ENCODE peak calls at places on chromosome 1, in seven cellular contexts. W is heart left ventricle; C is NCI-H1092 treated with DMSO at 0.1 percent for 48 hours; F is activated T-helper 1 cell treated with anti-CD3 and anti-CD28 coated beads, Interleukin-2, amount 50 U/mL, for 16 hours; K is ELR; N is tibial artery; E is T-helper 1 cell. G is an unnamed sample.

GRCh38 chr1:229834230-229834629 is 208.2 kb downstream of the URB2 start:
- DNase-seq in W (no peak), K (no peak), F (no peak), N (no peak), E (no peak), C (no peak), G (no peak)

GRCh38 chr1:34874581-34874980 is 15.0 kb upstream of the SMIM12 start:
- DNase-seq in E (no peak), F (no peak), N (no peak), C (no peak), W (no peak), K (no peak), G (no peak)

GRCh38 chr1:8815582-8816285 is 1.7 kb downstream of the RERE start:
- DNase-seq in W (no peak), K (peak), N (no peak), C (peak), F (no peak), E (no peak), G (no peak)

GRCh38 chr1:6870086-6870485 is 84.8 kb downstream of the CAMTA1 start:
- DNase-seq in E (no peak), C (no peak), N (no peak), F (no peak), W (no peak), K (peak), G (no peak)

GRCh38 chr1:89929467-89930063 is 65.3 kb upstream of the ZNF326 start:
- DNase-seq in K (no peak), C (no peak), W (no peak), N (no peak), F (no peak), E (no peak), G (no peak)

GRCh38 chr1:3467096-3468036 is 12.9 kb downstream of the ARHGEF16 start:
- DNase-seq in E (no peak), F (no peak), N (no peak), W (peak), K (no peak), C (no peak), G (no peak)

GRCh38 chr1:109847251-109847650 is 63.4 kb upstream of the CSF1 start:
- DNase-seq in W (no peak), K (no peak), E (no peak), F (no peak), N (no peak), C (no peak), G (no peak)

GRCh38 chr1:17527036-17527914 is 12.2 kb upstream of the ARHGEF10L start:
- DNase-seq in F (no peak), N (no peak), C (no peak), K (no peak), W (no peak), E (no peak), G (no peak)

GRCh38 chr1:56709269-56709880 is 64.3 kb downstream of the PRKAA2 start:
- DNase-seq in W (no peak), K (peak), C (peak), F (no peak), E (peak), N (no peak), G (no peak)

GRCh38 chr1:195188821-195189220 is 1419.4 kb downstream of the KCNT2 start:
- DNase-seq in E (no peak), W (no peak), K (peak), F (no peak), C (no peak), N (no peak), G (no peak)

GRCh38 chr1:235954306-235955283 is 87.9 kb upstream of the LYST start:
- DNase-seq in E (peak), F (no peak), W (no peak), C (no peak), N (peak), K (peak), G (peak)

GRCh38 chr1:59144959-59145358 is 151.9 kb upstream of the FGGY start:
- DNase-seq in E (no peak), W (no peak), N (no peak), F (no peak), C (no peak), K (no peak), G (no peak)

GRCh38 chr1:51506537-51506936 is 12.5 kb downstream of the EPS15 start:
- DNase-seq in W (no peak), C (no peak), F (no peak), K (peak), E (no peak), N (no peak), G (no peak)

GRCh38 chr1:158019177-158019868 is 25.9 kb downstream of the KIRREL1 start:
- DNase-seq in W (peak), C (no peak), N (peak), F (no peak), K (peak), E (no peak), G (no peak)

GRCh38 chr1:35433714-35434113 is 123.5 kb downstream of the KIAA0319L start:
- DNase-seq in E (no peak), C (no peak), K (no peak), N (no peak), F (no peak), W (no peak), G (no peak)

GRCh38 chr1:173867141-173867752 is 542 bp downstream of the GAS5 start:
- DNase-seq in K (no peak), C (no peak), F (peak), N (no peak), W (no peak), E (no peak), G (no peak)

GRCh38 chr1:24489674-24490073 is 13.0 kb upstream of the RCAN3 start:
- DNase-seq in F (no peak), W (no peak), E (no peak), K (no peak), C (no peak), N (no peak), G (no peak)

GRCh38 chr1:39761016-39761415 is 10.1 kb downstream of the OXCT2 start:
- DNase-seq in K (no peak), C (no peak), N (no peak), E (no peak), W (no peak), F (no peak), G (no peak)

GRCh38 chr1:156805766-156806511 is 10.7 kb downstream of the SH2D2A start:
- DNase-seq in W (peak), E (no peak), K (no peak), C (no peak), F (no peak), N (peak), G (no peak)

GRCh38 chr1:90201467-90202358 is 206.8 kb downstream of the ZNF326 start:
- DNase-seq in E (no peak), C (no peak), F (no peak), W (no peak), N (no peak), K (peak), G (no peak)

GRCh38 chr1:188986751-188987417 is 1490.8 kb downstream of the BRINP3 start:
- DNase-seq in W (no peak), K (no peak), F (no peak), C (no peak), N (no peak), E (no peak), G (no peak)

GRCh38 chr1:235882816-235883215 is 16.1 kb upstream of the LYST start:
- DNase-seq in E (no peak), N (no peak), F (no peak), C (peak), K (no peak), W (no peak), G (no peak)

G was measured in stimulated activated CD8-positive, alpha-beta memory T cell treated with anti-CD3 and anti-CD28 coated beads, Interleukin-15, amount 100 ng/mL, for 4 hours.